ENCODE peak calls at places on chromosomes 2 and 18, in six cellular contexts. One of them, this sample, is unnamed.

GRCh38 chr2:42809131-42809875 is 16.9 kb upstream of the HAAO start:
- DNase-seq in Peyer's patch: no peak
- DNase-seq in RWPE2: no peak
- DNase-seq in neural progenitor cell: no peak
- DNase-seq in PC-9: no peak
- DNase-seq in tibial artery: no peak
- DNase-seq in this sample: no peak

GRCh38 chr2:11753452-11753885 is 7.0 kb downstream of the LPIN1 start:
- DNase-seq in Peyer's patch: peak; percentile 90
- DNase-seq in RWPE2: no peak
- DNase-seq in neural progenitor cell: no peak
- DNase-seq in PC-9: peak; percentile 98
- DNase-seq in tibial artery: no peak
- DNase-seq in this sample: peak; percentile 55

GRCh38 chr2:126940331-126940730 is 41.6 kb downstream of the TEX51 start:
- DNase-seq in Peyer's patch: no peak
- DNase-seq in RWPE2: no peak
- DNase-seq in neural progenitor cell: no peak
- DNase-seq in PC-9: no peak
- DNase-seq in tibial artery: no peak
- DNase-seq in this sample: no peak

GRCh38 chr2:27509326-27509725 is 12.7 kb downstream of the GCKR start:
- DNase-seq in Peyer's patch: no peak
- DNase-seq in RWPE2: no peak
- DNase-seq in neural progenitor cell: no peak
- DNase-seq in PC-9: no peak
- DNase-seq in tibial artery: no peak
- DNase-seq in this sample: no peak

GRCh38 chr2:169859423-169859822 is 32.2 kb downstream of the UBR3 start:
- DNase-seq in Peyer's patch: no peak
- DNase-seq in RWPE2: no peak
- DNase-seq in neural progenitor cell: no peak
- DNase-seq in PC-9: no peak
- DNase-seq in tibial artery: no peak
- DNase-seq in this sample: no peak

GRCh38 chr2:174779361-174779928 is 15.2 kb upstream of the CHRNA1 start:
- DNase-seq in Peyer's patch: no peak
- DNase-seq in RWPE2: no peak
- DNase-seq in neural progenitor cell: no peak
- DNase-seq in PC-9: no peak
- DNase-seq in tibial artery: no peak
- DNase-seq in this sample: no peak

GRCh38 chr2:2881507-2881906 is 496.1 kb downstream of the EIPR1 start:
- DNase-seq in Peyer's patch: no peak
- DNase-seq in RWPE2: no peak
- DNase-seq in neural progenitor cell: no peak
- DNase-seq in PC-9: no peak
- DNase-seq in tibial artery: no peak
- DNase-seq in this sample: no peak

GRCh38 chr2:232522014-232522854 is 2.0 kb downstream of the PRSS56 start:
- DNase-seq in Peyer's patch: peak; percentile 74
- DNase-seq in RWPE2: no peak
- DNase-seq in neural progenitor cell: peak; percentile 77
- DNase-seq in PC-9: no peak
- DNase-seq in tibial artery: no peak
- DNase-seq in this sample: no peak

GRCh38 chr2:78023356-78023755 is 501.2 kb upstream of the LRRTM4 start:
- DNase-seq in Peyer's patch: no peak
- DNase-seq in RWPE2: no peak
- DNase-seq in neural progenitor cell: no peak
- DNase-seq in PC-9: no peak
- DNase-seq in tibial artery: no peak
- DNase-seq in this sample: no peak

GRCh38 chr2:240368746-240369724 is 66.4 kb upstream of the GPC1 start:
- DNase-seq in Peyer's patch: no peak
- DNase-seq in RWPE2: no peak
- DNase-seq in neural progenitor cell: no peak
- DNase-seq in PC-9: peak; percentile 84
- DNase-seq in tibial artery: no peak
- DNase-seq in this sample: no peak

DNA sequence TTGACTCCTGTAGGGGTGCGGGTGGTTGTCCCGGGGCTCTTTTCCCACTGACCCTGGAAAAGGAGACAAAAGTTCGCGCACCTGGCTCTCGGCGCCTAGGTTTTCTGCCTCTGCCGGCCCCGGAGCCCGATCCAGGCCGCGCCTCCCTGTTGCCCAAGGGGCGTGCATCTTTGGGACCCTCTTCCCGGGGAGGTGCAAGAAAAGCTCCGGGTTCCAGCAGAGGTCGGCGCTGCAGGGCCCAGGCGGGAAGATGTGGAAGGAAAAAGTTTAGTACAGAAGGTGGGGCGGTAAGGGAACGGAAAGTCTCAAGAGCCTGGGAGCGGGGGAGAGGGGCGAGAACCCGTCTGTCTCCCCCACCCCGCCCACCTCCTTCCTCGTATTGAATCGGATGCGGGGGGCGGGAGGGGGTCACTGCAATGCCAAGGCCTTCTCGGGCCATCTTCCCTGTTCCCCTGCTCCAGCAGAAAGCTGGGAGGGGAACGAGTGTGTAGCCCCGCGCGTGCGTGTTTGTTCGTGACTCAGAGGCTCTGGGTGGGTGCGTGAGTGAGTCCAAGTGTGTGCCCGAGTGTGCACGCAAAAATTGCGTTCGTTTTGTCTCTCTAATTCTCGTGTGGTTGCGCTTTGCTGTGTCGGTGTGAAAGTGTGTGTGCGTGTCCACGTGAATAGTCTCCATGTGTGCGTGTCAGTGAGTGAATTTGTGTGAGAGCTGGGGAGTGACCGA is 6.4 kb upstream of the EN1 start:
- DNase-seq in Peyer's patch: no peak
- DNase-seq in RWPE2: no peak
- DNase-seq in neural progenitor cell: peak; percentile 36
- DNase-seq in PC-9: no peak
- DNase-seq in tibial artery: no peak
- DNase-seq in this sample: no peak
- TF ChIP-seq CTCF in Peyer's patch: no peak
- TF ChIP-seq CTCF in RWPE2: no peak
- TF ChIP-seq CTCF in neural progenitor cell: no peak
- TF ChIP-seq CTCF in PC-9: no peak
- TF ChIP-seq CTCF in tibial artery: no peak
- TF ChIP-seq CTCF in this sample: no peak

GRCh38 chr18:8826971-8827370 is 121.6 kb downstream of the MTCL1 start:
- DNase-seq in Peyer's patch: no peak
- DNase-seq in RWPE2: no peak
- DNase-seq in neural progenitor cell: no peak
- DNase-seq in PC-9: no peak
- DNase-seq in tibial artery: no peak
- DNase-seq in this sample: no peak

GRCh38 chr18:8825729-8826375 is 120.5 kb downstream of the MTCL1 start:
- DNase-seq in Peyer's patch: no peak
- DNase-seq in RWPE2: no peak
- DNase-seq in neural progenitor cell: no peak
- DNase-seq in PC-9: no peak
- DNase-seq in tibial artery: no peak
- DNase-seq in this sample: no peak

GRCh38 chr18:8826514-8826913 is 121.2 kb downstream of the MTCL1 start:
- DNase-seq in Peyer's patch: no peak
- DNase-seq in RWPE2: no peak
- DNase-seq in neural progenitor cell: no peak
- DNase-seq in PC-9: no peak
- DNase-seq in tibial artery: no peak
- DNase-seq in this sample: no peak

GRCh38 chr18:8824846-8825245 is 119.5 kb downstream of the MTCL1 start:
- DNase-seq in Peyer's patch: no peak
- DNase-seq in RWPE2: no peak
- DNase-seq in neural progenitor cell: no peak
- DNase-seq in PC-9: no peak
- DNase-seq in tibial artery: no peak
- DNase-seq in this sample: no peak

DNA sequence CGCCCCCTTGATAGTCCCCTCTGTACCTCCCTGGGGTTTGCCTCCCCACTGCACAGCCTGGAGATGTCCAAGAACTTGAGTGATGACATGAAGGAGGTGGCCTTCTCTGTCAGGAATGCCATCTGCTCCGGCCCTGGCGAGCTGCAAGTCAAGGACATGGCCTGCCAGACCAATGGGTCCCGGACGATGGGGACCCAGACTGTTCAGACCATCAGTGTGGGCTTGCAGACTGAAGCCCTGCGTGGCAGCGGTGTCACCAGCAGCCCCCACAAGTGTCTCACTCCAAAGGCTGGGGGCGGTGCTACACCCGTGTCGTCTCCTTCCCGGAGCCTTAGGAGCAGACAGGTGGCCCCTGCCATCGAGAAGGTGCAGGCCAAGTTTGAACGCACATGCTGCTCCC is 119.9 kb downstream of the MTCL1 start:
- DNase-seq in Peyer's patch: no peak
- DNase-seq in RWPE2: no peak
- DNase-seq in neural progenitor cell: no peak
- DNase-seq in PC-9: no peak
- DNase-seq in tibial artery: no peak
- DNase-seq in this sample: no peak
- TF ChIP-seq CTCF in Peyer's patch: no peak
- TF ChIP-seq CTCF in RWPE2: no peak
- TF ChIP-seq CTCF in neural progenitor cell: no peak
- TF ChIP-seq CTCF in PC-9: no peak
- TF ChIP-seq CTCF in tibial artery: no peak
- TF ChIP-seq CTCF in this sample: no peak

GRCh38 chr2:235006461-235006860 is 54.6 kb downstream of the SH3BP4 start:
- DNase-seq in Peyer's patch: no peak
- DNase-seq in RWPE2: no peak
- DNase-seq in neural progenitor cell: no peak
- DNase-seq in PC-9: no peak
- DNase-seq in tibial artery: no peak
- DNase-seq in this sample: no peak

GRCh38 chr2:235006986-235007385 is 55.2 kb downstream of the SH3BP4 start:
- DNase-seq in Peyer's patch: no peak
- DNase-seq in RWPE2: no peak
- DNase-seq in neural progenitor cell: no peak
- DNase-seq in PC-9: no peak
- DNase-seq in tibial artery: no peak
- DNase-seq in this sample: no peak

GRCh38 chr2:235005023-235005422 is 53.2 kb downstream of the SH3BP4 start:
- DNase-seq in Peyer's patch: no peak
- DNase-seq in RWPE2: no peak
- DNase-seq in neural progenitor cell: no peak
- DNase-seq in PC-9: no peak
- DNase-seq in tibial artery: no peak
- DNase-seq in this sample: no peak

GRCh38 chr2:235004289-235004903 is 52.6 kb downstream of the SH3BP4 start:
- DNase-seq in Peyer's patch: no peak
- DNase-seq in RWPE2: no peak
- DNase-seq in neural progenitor cell: no peak
- DNase-seq in PC-9: no peak
- DNase-seq in tibial artery: no peak
- DNase-seq in this sample: no peak

GRCh38 chr2:235005603-235006259 is 53.9 kb downstream of the SH3BP4 start:
- DNase-seq in Peyer's patch: no peak
- DNase-seq in RWPE2: no peak
- DNase-seq in neural progenitor cell: peak; percentile 88
- DNase-seq in PC-9: no peak
- DNase-seq in tibial artery: no peak
- DNase-seq in this sample: no peak
- TF ChIP-seq CTCF in Peyer's patch: peak; percentile 37
- TF ChIP-seq CTCF in RWPE2: no peak
- TF ChIP-seq CTCF in neural progenitor cell: peak; percentile 53
- TF ChIP-seq CTCF in PC-9: no peak
- TF ChIP-seq CTCF in tibial artery: no peak
- TF ChIP-seq CTCF in this sample: no peak

GRCh38 chr2:225017713-225018112 is 24.6 kb downstream of the DOCK10 start:
- DNase-seq in Peyer's patch: no peak
- DNase-seq in RWPE2: no peak
- DNase-seq in neural progenitor cell: no peak
- DNase-seq in PC-9: no peak
- DNase-seq in tibial artery: no peak
- DNase-seq in this sample: no peak
- TF ChIP-seq CTCF in Peyer's patch: no peak
- TF ChIP-seq CTCF in RWPE2: no peak
- TF ChIP-seq CTCF in neural progenitor cell: peak; percentile 3
- TF ChIP-seq CTCF in PC-9: peak; percentile 20
- TF ChIP-seq CTCF in tibial artery: no peak
- TF ChIP-seq CTCF in this sample: no peak

DNA sequence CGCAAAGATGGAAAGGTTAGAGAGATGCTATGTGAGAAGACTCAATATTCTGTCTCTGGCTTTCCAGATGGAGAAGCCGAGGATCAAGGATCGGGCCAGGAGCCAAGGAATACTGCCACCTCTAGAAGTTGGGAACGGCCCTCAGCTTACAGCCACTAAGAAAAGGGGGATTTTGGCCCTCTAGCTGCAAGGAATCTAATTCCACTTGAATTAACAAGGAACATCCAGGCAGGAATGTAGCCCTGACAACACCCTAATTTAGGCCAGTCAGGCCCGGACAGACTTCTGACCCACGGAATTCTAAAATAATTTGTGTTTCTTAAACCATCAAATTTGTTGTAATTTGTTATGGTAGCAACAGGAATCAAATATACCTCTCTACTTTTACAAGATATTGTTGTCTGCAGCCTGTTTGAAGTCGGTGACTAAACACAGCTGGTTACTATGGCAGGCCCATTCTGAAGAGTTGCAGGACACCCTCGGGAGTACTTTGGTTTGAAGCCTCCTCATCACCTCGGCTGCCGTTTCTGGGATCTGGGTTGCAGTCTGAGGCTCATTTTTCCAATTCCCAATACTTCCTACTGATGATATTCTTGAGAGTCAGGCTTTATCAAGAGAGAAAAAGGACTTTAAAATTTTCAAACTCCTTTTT is 1131.2 kb downstream of the TSN start:
- DNase-seq in Peyer's patch: no peak
- DNase-seq in RWPE2: no peak
- DNase-seq in neural progenitor cell: peak; percentile 51
- DNase-seq in PC-9: no peak
- DNase-seq in tibial artery: no peak
- DNase-seq in this sample: no peak
- TF ChIP-seq CTCF in Peyer's patch: no peak
- TF ChIP-seq CTCF in RWPE2: no peak
- TF ChIP-seq CTCF in neural progenitor cell: peak; percentile 9
- TF ChIP-seq CTCF in PC-9: no peak
- TF ChIP-seq CTCF in tibial artery: no peak
- TF ChIP-seq CTCF in this sample: no peak

This sample was measured in CD14-positive monocyte.